ENCODE peak calls at places on chromosomes 7 and 10, in seven cellular contexts. R is HT-29, S is ELR, B is tibial artery, I is natural killer cell, T is lung, Q is HT1080. J is an unnamed sample.

GRCh38 chr10:3258291-3258848 is 85.8 kb upstream of the PITRM1 start:
- DNase-seq in S (no peak), R (no peak), I (no peak), B (no peak), T (no peak), Q (peak), J (no peak)

GRCh38 chr7:1193593-1194424 is 33.8 kb upstream of the ZFAND2A start:
- DNase-seq in Q (peak), S (peak), B (no peak), I (no peak), R (peak), T (no peak), J (no peak)

GRCh38 chr10:116201011-116201410 is 72.0 kb downstream of the GFRA1 start:
- DNase-seq in I (no peak), R (no peak), Q (no peak), B (no peak), S (peak), T (no peak), J (no peak)

GRCh38 chr10:66931340-66931948 is 5.6 kb downstream of the LRRTM3 start:
- DNase-seq in B (no peak), I (no peak), R (peak), S (peak), Q (peak), T (no peak), J (no peak)

GRCh38 chr7:82803411-82803810 is 359.3 kb downstream of the PCLO start:
- DNase-seq in R (no peak), Q (peak), S (peak), T (no peak), I (no peak), B (no peak), J (no peak)

GRCh38 chr10:45602082-45602730 is 70.4 kb downstream of the ZFAND4 start:
- DNase-seq in S (peak), Q (peak), R (no peak), B (no peak), I (no peak), T (no peak), J (no peak)

GRCh38 chr10:63491558-63492316 is 26.0 kb upstream of the JMJD1C start:
- DNase-seq in T (peak), R (no peak), S (peak), Q (no peak), B (peak), I (no peak), J (no peak)

GRCh38 chr10:87675396-87676376 is 16.0 kb downstream of the PAPSS2 start:
- DNase-seq in I (no peak), T (no peak), B (no peak), Q (peak), R (peak), S (peak), J (no peak)

GRCh38 chr7:88169717-88170320 is 50.0 kb downstream of the SRI start:
- DNase-seq in B (no peak), S (peak), I (no peak), Q (peak), T (no peak), R (peak), J (no peak)

GRCh38 chr7:155597753-155598140 is 46.7 kb upstream of the RBM33 start:
- DNase-seq in Q (no peak), R (peak), I (no peak), B (no peak), T (no peak), S (no peak), J (no peak)

GRCh38 chr10:103685880-103686669 is 169.3 kb downstream of the SH3PXD2A start:
- DNase-seq in Q (peak), B (peak), T (peak), S (peak), I (peak), R (peak), J (no peak)

GRCh38 chr7:108189733-108190388 is 59.7 kb upstream of the LAMB4 start:
- DNase-seq in B (no peak), I (no peak), T (no peak), Q (no peak), S (no peak), R (no peak), J (no peak)